ENCODE peak calls at places on chromosomes 4 and X, in eight cellular contexts. A, E, J, L, R, T, H and G are unnamed samples.
A peak's percentile ranks its signal among the peaks of the same experiment; 100 is the strongest.

GRCh38 chr4:30912098-30912719 is 192.0 kb downstream of the PCDH7 start:
- DNase-seq in T (no peak), A (no peak), E (no peak), R (no peak), H (no peak), J (no peak), L (no peak), G (no peak)

GRCh38 chrX:21926527-21927278 is 13.8 kb upstream of the SMS start:
- DNase-seq in L (no peak), T (no peak), A (no peak), E (peak; percentile 12), R (no peak), H (no peak), J (no peak), G (no peak)

GRCh38 chr4:3460926-3461325 is 2.2 kb upstream of the DOK7 start:
- DNase-seq in J (no peak), A (no peak), R (no peak), E (no peak), T (no peak), L (no peak), H (no peak), G (no peak)

GRCh38 chr4:118776166-118776954 is 59.6 kb downstream of the SEC24D start:
- DNase-seq in H (no peak), E (no peak), T (no peak), A (no peak), L (no peak), J (no peak), R (no peak), G (no peak)

GRCh38 chr4:80125252-80126177 is 52.5 kb upstream of the ANTXR2 start:
- DNase-seq in L (no peak), J (no peak), E (peak; percentile 28), A (no peak), R (no peak), H (no peak), T (no peak), G (no peak)

GRCh38 chr4:38621004-38621684 is 42.9 kb upstream of the KLF3 start:
- DNase-seq in H (no peak), J (peak; percentile 67), A (peak; percentile 86), T (no peak), L (peak; percentile 91), E (peak; percentile 45), R (no peak), G (no peak)

GRCh38 chr4:82776925-82777542 is 21.6 kb downstream of the SCD5 start:
- DNase-seq in H (no peak), T (no peak), E (no peak), J (no peak), R (no peak), L (no peak), A (no peak), G (no peak)

GRCh38 chr4:85153221-85153620 is 186.7 kb upstream of the WDFY3 start:
- DNase-seq in E (no peak), H (no peak), R (no peak), A (no peak), T (no peak), L (no peak), J (no peak), G (no peak)

GRCh38 chr4:10179957-10180602 is 63.5 kb upstream of the WDR1 start:
- DNase-seq in J (no peak), H (no peak), E (no peak), T (no peak), A (no peak), R (no peak), L (no peak), G (no peak)

GRCh38 chr4:158621729-158622128 is 50.0 kb downstream of the C4orf46 start:
- DNase-seq in J (no peak), R (no peak), T (no peak), A (no peak), H (no peak), L (no peak), E (no peak), G (no peak)

GRCh38 chrX:23292979-23293651 is 41.5 kb upstream of the PTCHD1 start:
- DNase-seq in R (no peak), A (no peak), L (no peak), J (no peak), H (no peak), T (no peak), E (no peak), G (no peak)

GRCh38 chrX:119970574-119970973 is 27.0 kb upstream of the NKAP start:
- DNase-seq in L (no peak), E (no peak), J (no peak), H (no peak), A (no peak), T (no peak), R (no peak), G (no peak)

GRCh38 chr4:184792950-184793555 is 32.7 kb downstream of the ACSL1 start:
- DNase-seq in H (no peak), R (no peak), L (peak; percentile 86), T (no peak), E (no peak), J (no peak), A (no peak), G (no peak)

GRCh38 chr4:73187325-73187724 is 71.3 kb downstream of the ANKRD17 start:
- DNase-seq in E (no peak), A (no peak), J (no peak), T (no peak), L (no peak), R (no peak), H (no peak), G (no peak)

GRCh38 chr4:107333518-107333917 is 297.4 kb upstream of the DKK2 start:
- DNase-seq in L (no peak), T (no peak), E (no peak), R (no peak), J (no peak), H (no peak), A (no peak), G (no peak)

GRCh38 chr4:149706942-149707341 is 108.7 kb downstream of the IQCM start:
- DNase-seq in T (no peak), L (no peak), E (no peak), J (no peak), R (no peak), H (no peak), A (no peak), G (no peak)

GRCh38 chr4:118351851-118352827 is 664 bp downstream of the PRSS12 start:
- DNase-seq in L (no peak), J (peak; percentile 51), E (no peak), R (no peak), A (no peak), H (no peak), T (no peak), G (peak; percentile 4)

GRCh38 chr4:4343038-4343437 is 43.9 kb upstream of the NSG1 start:
- DNase-seq in T (no peak), A (no peak), E (no peak), J (no peak), R (no peak), L (no peak), H (no peak), G (no peak)

GRCh38 chr4:15413623-15414019 is 14.2 kb upstream of the C1QTNF7 start:
- DNase-seq in T (no peak), L (no peak), E (no peak), A (peak; percentile 12), H (no peak), J (no peak), R (no peak), G (no peak)

GRCh38 chrX:64580035-64580434 is 184.8 kb upstream of the MTMR8 start:
- DNase-seq in R (no peak), H (no peak), L (no peak), J (no peak), T (no peak), E (no peak), A (no peak), G (no peak)

GRCh38 chr4:139633661-139634060 is 32.0 kb upstream of the MGST2 start:
- DNase-seq in H (no peak), R (no peak), A (no peak), J (peak; percentile 41), E (no peak), T (no peak), L (no peak), G (no peak)

GRCh38 chrX:104254442-104255115 is at the start of gene ESX1:
- DNase-seq in L (no peak), R (no peak), H (no peak), A (no peak), J (no peak), T (peak; percentile 31), E (no peak), G (no peak)

GRCh38 chrX:14554132-14554715 is 24.9 kb downstream of the GLRA2 start:
- DNase-seq in E (no peak), T (no peak), L (no peak), J (no peak), R (no peak), H (no peak), A (no peak), G (no peak)

GRCh38 chrX:108148524-108148923 is 56.9 kb downstream of the ATG4A start:
- DNase-seq in H (no peak), R (no peak), T (no peak), J (no peak), E (no peak), L (no peak), A (no peak), G (no peak)

GRCh38 chrX:70455366-70456202 is 10.9 kb downstream of the DLG3 start:
- DNase-seq in E (no peak), R (no peak), L (no peak), T (no peak), J (no peak), H (no peak), A (no peak), G (no peak)

DNA sequence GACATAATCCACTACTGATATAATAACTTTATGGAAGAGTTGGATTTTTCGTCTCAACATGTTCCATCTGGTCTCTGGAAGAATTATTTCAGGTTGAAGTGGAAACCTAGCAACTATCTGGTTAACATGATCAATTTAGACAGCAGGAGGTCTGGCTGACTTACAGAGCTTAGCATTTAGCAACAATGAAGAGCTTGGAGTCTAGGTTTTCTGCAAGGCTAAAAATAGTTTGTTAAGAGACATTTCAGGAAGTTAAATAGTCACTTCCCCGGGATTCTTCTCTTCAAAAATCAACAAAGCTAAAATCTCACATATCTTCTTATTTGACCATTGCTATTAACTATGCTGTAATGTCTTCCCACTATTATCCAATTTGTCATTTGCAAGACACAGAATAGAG is 418.6 kb upstream of the DIPK2B start:
- DNase-seq in T (no peak), R (no peak), J (no peak), E (no peak), A (no peak), L (no peak), H (no peak), G (no peak)
- TF ChIP-seq POLR2AphosphoS5 in T (no peak), R (no peak), J (no peak), E (no peak), A (no peak), L (no peak), H (no peak), G (no peak)

GRCh38 chr4:56637791-56638190 is 43.3 kb downstream of the HOPX start:
- DNase-seq in H (no peak), A (no peak), E (no peak), T (no peak), J (peak; percentile 31), R (no peak), L (no peak), G (no peak)
- TF ChIP-seq POLR2AphosphoS5 in H (no peak), A (no peak), E (no peak), T (no peak), J (no peak), R (no peak), L (no peak), G (no peak)

GRCh38 chr4:130985371-130985770 is 1889.4 kb downstream of the C4orf33 start:
- DNase-seq in A (no peak), H (no peak), L (no peak), T (no peak), R (no peak), J (no peak), E (no peak), G (no peak)
- TF ChIP-seq POLR2AphosphoS5 in A (no peak), H (no peak), L (no peak), T (no peak), R (no peak), J (no peak), E (no peak), G (no peak)

GRCh38 chr4:104490770-104491395 is 3.8 kb downstream of the CXXC4 start:
- DNase-seq in H (peak; percentile 58), J (peak; percentile 65), R (no peak), E (peak; percentile 48), L (no peak), A (no peak), T (no peak), G (no peak)
- TF ChIP-seq POLR2AphosphoS5 in H (no peak), J (no peak), R (no peak), E (no peak), L (peak; percentile 22), A (no peak), T (no peak), G (peak; percentile 54)